ENCODE peak calls at places on chromosome 16, in ten cellular contexts. P is GM10248; Z is adrenal gland; C is left ventricle myocardium inferior; W is stomach; K is CD8-positive, alpha-beta T cell; D is H9; Q is mucosa of descending colon; B is heart right ventricle; T is psoas muscle. F is an unnamed sample.

GRCh38 chr16:12678983-12679382 is 124.7 kb downstream of the CPPED1 start:
- DNase-seq in P (no peak), Z (no peak), C (no peak), W (no peak), K (no peak), D (no peak), Q (no peak), B (no peak), T (no peak), F (no peak)

GRCh38 chr16:10103096-10103495 is 79.1 kb downstream of the GRIN2A start:
- DNase-seq in P (no peak), Z (no peak), C (no peak), W (no peak), K (no peak), D (no peak), Q (no peak), B (no peak), T (no peak), F (no peak)

GRCh38 chr16:49833055-49833454 is 22.9 kb downstream of the ZNF423 start:
- DNase-seq in P (no peak), Z (no peak), C (peak), W (no peak), K (no peak), D (no peak), Q (peak), B (peak), T (peak), F (no peak)

GRCh38 chr16:10961231-10961630 is 16.9 kb downstream of the CLEC16A start:
- DNase-seq in P (no peak), Z (peak), C (no peak), W (no peak), K (no peak), D (no peak), Q (no peak), B (no peak), T (peak), F (no peak)

GRCh38 chr16:1997591-1998359 is 8.0 kb downstream of the SYNGR3 start:
- DNase-seq in P (no peak), Z (no peak), C (no peak), W (no peak), K (no peak), D (no peak), Q (no peak), B (no peak), T (peak), F (no peak)

GRCh38 chr16:49000594-49000993 is 281.0 kb downstream of the CBLN1 start:
- DNase-seq in P (no peak), Z (no peak), C (no peak), W (no peak), K (no peak), D (peak), Q (peak), B (no peak), T (no peak), F (no peak)

GRCh38 chr16:81123092-81123852 is 27.1 kb upstream of the GCSH start:
- DNase-seq in P (no peak), Z (no peak), C (no peak), W (no peak), K (no peak), D (no peak), Q (no peak), B (no peak), T (no peak), F (no peak)

GRCh38 chr16:87255866-87256265 is 61.3 kb downstream of the C16orf95 start:
- DNase-seq in P (no peak), Z (no peak), C (no peak), W (peak), K (no peak), D (no peak), Q (no peak), B (no peak), T (no peak), F (no peak)

GRCh38 chr16:2516391-2517240 is 2.9 kb downstream of the ATP6V0C start:
- DNase-seq in P (no peak), Z (no peak), C (no peak), W (no peak), K (no peak), D (no peak), Q (no peak), B (peak), T (peak), F (no peak)

GRCh38 chr16:8109510-8110369 is 480.6 kb downstream of the TMEM114 start:
- DNase-seq in P (no peak), Z (no peak), C (no peak), W (no peak), K (no peak), D (no peak), Q (no peak), B (no peak), T (no peak), F (no peak)

GRCh38 chr16:61587526-61587925 is 448.7 kb downstream of the CDH8 start:
- DNase-seq in P (no peak), Z (no peak), C (no peak), W (no peak), K (no peak), D (no peak), Q (no peak), B (no peak), T (no peak), F (no peak)

GRCh38 chr16:81552743-81553079 is 108.1 kb downstream of the CMIP start:
- DNase-seq in P (no peak), Z (no peak), C (no peak), W (no peak), K (no peak), D (no peak), Q (no peak), B (no peak), T (no peak), F (no peak)

GRCh38 chr16:29665294-29666077 is 2.4 kb downstream of the SPN start:
- DNase-seq in P (no peak), Z (no peak), C (no peak), W (no peak), K (no peak), D (no peak), Q (no peak), B (no peak), T (no peak), F (no peak)

GRCh38 chr16:71540-72341 is 690 bp downstream of the RHBDF1 start:
- DNase-seq in P (no peak), Z (no peak), C (peak), W (peak), K (no peak), D (peak), Q (peak), B (peak), T (peak), F (no peak)

GRCh38 chr16:58843675-58844074 is 109.6 kb upstream of the GOT2 start:
- DNase-seq in P (peak), Z (no peak), C (no peak), W (no peak), K (no peak), D (no peak), Q (no peak), B (no peak), T (no peak), F (no peak)

GRCh38 chr16:22123146-22123545 is 30.8 kb downstream of the VWA3A start:
- DNase-seq in P (no peak), Z (no peak), C (no peak), W (no peak), K (no peak), D (no peak), Q (no peak), B (no peak), T (no peak), F (no peak)
- TF ChIP-seq CTCF in P (no peak), Z (no peak), C (no peak), W (no peak), K (no peak), D (peak), Q (no peak), B (no peak), T (no peak), F (peak)

GRCh38 chr16:82671743-82672142 is 45.0 kb downstream of the CDH13 start:
- DNase-seq in P (no peak), Z (no peak), C (no peak), W (no peak), K (no peak), D (no peak), Q (peak), B (no peak), T (no peak), F (no peak)
- TF ChIP-seq CTCF in P (peak), Z (no peak), C (peak), W (no peak), K (peak), D (peak), Q (peak), B (no peak), T (no peak), F (peak)

GRCh38 chr16:30946671-30947532 is 2.0 kb upstream of the ORAI3 start:
- DNase-seq in P (no peak), Z (peak), C (no peak), W (no peak), K (no peak), D (peak), Q (no peak), B (no peak), T (no peak), F (no peak)

GRCh38 chr16:30949655-30950515 is 1.0 kb downstream of the ORAI3 start:
- DNase-seq in P (peak), Z (peak), C (peak), W (peak), K (no peak), D (peak), Q (peak), B (peak), T (peak), F (peak)

GRCh38 chr16:30947533-30948086 is 1.3 kb upstream of the ORAI3 start:
- DNase-seq in P (no peak), Z (no peak), C (no peak), W (no peak), K (no peak), D (peak), Q (no peak), B (no peak), T (no peak), F (no peak)

GRCh38 chr16:30948956-30949654 is at the start of gene ORAI3:
- DNase-seq in P (peak), Z (peak), C (peak), W (peak), K (no peak), D (peak), Q (peak), B (peak), T (peak), F (peak)

DNA sequence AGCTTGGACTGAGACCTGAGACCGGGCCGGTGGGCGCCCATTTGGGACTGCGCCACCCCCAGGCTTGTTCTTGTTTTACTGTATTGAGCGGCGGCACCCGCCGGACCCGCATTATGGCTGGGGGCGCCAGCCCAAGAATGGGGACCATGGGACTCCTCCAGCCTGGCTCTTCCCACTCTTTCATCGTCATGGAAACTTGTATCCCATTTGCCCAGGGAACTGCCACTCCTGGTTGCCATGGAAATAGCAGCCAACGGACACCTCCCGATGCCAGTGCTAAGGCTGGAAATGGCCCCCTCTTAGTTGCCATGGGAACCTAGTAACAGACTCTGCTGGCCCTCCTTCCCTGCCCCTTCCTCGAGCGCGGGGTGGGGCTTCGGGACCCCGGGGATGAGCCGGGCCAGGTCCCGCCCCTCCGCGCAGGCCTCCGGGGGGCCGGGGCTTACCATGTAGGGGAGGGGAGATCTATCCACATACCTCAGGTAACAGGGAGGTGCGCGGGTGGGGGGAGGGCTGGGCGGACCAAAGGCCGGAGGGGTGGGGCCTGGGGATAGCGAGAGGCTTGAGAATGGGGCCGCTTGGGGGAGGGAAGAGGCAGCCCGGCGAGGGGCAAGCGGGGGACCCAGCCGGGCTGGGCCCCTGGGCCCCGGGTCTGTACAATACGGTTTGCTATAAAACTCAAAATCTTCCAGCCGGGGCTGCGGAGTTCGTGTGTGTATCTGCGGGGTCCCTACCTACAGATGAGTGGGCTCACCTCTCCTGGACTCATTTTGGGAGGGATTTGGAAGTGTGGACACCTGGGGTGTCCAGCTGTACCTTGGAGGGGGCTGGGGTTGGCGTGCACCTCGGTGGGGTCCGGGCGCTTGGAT is 547 bp upstream of the ORAI3 start:
- DNase-seq in P (peak), Z (peak), C (peak), W (peak), K (no peak), D (peak), Q (peak), B (peak), T (peak), F (peak)
- TF ChIP-seq CTCF in P (no peak), Z (no peak), C (no peak), W (no peak), K (no peak), D (no peak), Q (no peak), B (no peak), T (no peak), F (no peak)

GRCh38 chr16:89925596-89926079 is 2.5 kb downstream of the TUBB3 start:
- DNase-seq in P (no peak), Z (no peak), C (no peak), W (no peak), K (no peak), D (no peak), Q (no peak), B (no peak), T (no peak), F (no peak)
- TF ChIP-seq CTCF in P (no peak), Z (no peak), C (no peak), W (no peak), K (no peak), D (no peak), Q (no peak), B (no peak), T (no peak), F (no peak)

GRCh38 chr16:85441189-85441889 is 171.8 kb upstream of the GSE1 start:
- DNase-seq in P (no peak), Z (no peak), C (no peak), W (no peak), K (no peak), D (no peak), Q (no peak), B (no peak), T (no peak), F (no peak)
- TF ChIP-seq CTCF in P (peak), Z (no peak), C (no peak), W (no peak), K (no peak), D (peak), Q (no peak), B (no peak), T (no peak), F (peak)

DNA sequence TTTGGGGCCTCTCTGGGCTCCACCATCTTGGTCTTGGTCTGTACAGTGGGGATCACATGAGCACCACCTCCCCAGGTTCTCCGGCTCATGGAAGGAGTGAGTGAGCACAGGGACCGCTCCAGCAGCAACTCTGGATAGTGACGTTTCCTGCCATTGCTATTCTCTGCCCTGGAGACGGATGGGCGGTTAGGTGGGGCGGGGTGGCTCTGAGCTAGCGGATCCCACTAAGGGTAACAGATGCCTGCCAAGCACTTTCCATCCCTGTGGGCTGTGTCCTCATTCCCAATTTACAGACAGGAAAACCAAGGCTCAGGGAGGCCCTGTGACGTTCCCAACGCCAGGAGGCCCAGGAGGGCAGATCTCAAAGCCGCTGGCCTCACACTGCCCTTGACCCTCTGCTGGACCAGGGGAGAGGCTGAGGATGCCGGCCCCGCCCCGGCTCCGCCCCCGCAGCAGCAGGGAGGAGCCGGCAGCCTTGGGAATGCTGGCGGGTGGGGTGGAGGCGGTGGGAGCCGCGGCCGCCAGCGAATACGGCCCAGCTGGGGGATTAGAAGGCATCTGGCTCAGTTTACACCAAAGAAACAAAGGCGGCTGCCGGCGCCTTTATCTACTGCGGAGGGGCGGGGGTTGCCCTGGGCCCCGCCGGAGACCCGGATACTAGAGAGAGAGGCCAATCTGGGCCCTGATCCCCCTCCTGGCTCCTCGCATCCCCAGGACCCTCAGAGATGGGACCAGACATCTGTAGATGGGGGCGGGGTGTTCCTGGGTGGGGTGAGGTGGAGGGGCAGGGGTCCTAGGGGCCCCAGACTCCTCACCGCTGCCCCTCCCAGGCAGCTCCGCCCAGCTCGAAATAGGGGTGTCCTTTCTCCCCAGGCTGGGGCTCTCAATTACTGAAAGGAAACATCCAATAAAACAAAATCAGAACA is 122.3 kb upstream of the CIBAR2 start:
- DNase-seq in P (no peak), Z (peak), C (peak), W (peak), K (no peak), D (peak), Q (peak), B (peak), T (peak), F (no peak)
- TF ChIP-seq CTCF in P (no peak), Z (no peak), C (no peak), W (no peak), K (no peak), D (no peak), Q (no peak), B (no peak), T (no peak), F (no peak)

DNA sequence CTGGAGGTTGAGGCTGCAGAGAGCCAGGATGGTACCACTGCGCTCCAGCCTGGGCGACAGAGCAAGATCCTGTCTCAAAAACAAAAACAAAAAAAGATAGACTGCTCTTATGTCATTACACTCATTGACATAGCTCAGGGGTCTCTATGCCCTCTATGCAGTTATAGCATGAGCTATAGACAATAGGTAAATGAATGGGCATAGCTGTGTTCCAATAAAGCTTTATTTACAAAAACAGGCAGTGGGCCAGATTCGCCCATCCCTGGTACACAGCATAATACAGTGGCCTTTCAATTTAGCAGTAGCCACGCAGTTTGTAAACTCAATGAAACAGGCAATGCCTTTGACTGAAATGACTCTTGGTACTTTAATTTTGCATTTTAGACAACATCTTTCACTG is 51.5 kb downstream of the XYLT1 start:
- DNase-seq in P (no peak), Z (no peak), C (no peak), W (no peak), K (no peak), D (no peak), Q (no peak), B (no peak), T (no peak), F (no peak)
- TF ChIP-seq CTCF in P (no peak), Z (no peak), C (no peak), W (no peak), K (no peak), D (no peak), Q (no peak), B (no peak), T (no peak), F (no peak)

GRCh38 chr16:23608194-23608593 is 12.1 kb upstream of the NDUFAB1 start:
- DNase-seq in P (no peak), Z (no peak), C (no peak), W (no peak), K (no peak), D (no peak), Q (no peak), B (no peak), T (no peak), F (no peak)
- TF ChIP-seq CTCF in P (no peak), Z (no peak), C (no peak), W (no peak), K (no peak), D (no peak), Q (no peak), B (no peak), T (no peak), F (no peak)

GRCh38 chr16:54813778-54814177 is 116.9 kb upstream of the IRX5 start:
- DNase-seq in P (no peak), Z (no peak), C (no peak), W (no peak), K (no peak), D (no peak), Q (no peak), B (no peak), T (no peak), F (no peak)

GRCh38 chr16:54815177-54815576 is 115.5 kb upstream of the IRX5 start:
- DNase-seq in P (no peak), Z (no peak), C (peak), W (no peak), K (no peak), D (no peak), Q (no peak), B (no peak), T (no peak), F (no peak)

GRCh38 chr16:54808890-54809289 is 121.8 kb upstream of the IRX5 start:
- DNase-seq in P (no peak), Z (no peak), C (no peak), W (no peak), K (no peak), D (no peak), Q (no peak), B (no peak), T (no peak), F (no peak)

GRCh38 chr16:54816471-54816870 is 114.2 kb upstream of the IRX5 start:
- DNase-seq in P (no peak), Z (no peak), C (no peak), W (no peak), K (no peak), D (no peak), Q (no peak), B (no peak), T (no peak), F (no peak)

DNA sequence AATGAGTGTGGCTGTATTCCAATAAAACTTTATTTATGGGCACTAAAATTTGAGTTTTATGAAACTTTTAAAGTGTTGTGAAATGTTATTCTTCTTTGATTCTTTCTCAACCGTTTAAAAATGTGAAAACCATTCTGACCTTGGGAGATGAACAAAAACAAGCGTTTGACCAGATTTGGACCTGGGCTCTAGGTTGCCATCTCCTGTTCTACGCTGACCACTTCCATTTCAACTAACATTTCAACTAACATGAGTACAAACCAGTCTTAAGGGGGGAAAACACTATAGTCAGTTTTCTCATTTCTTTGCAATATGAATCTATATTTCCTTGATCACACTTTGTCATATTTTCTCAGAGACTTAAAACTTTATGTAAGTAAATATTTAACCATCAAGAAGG is 118.4 kb upstream of the IRX5 start:
- DNase-seq in P (no peak), Z (no peak), C (no peak), W (no peak), K (no peak), D (no peak), Q (no peak), B (no peak), T (no peak), F (no peak)
- TF ChIP-seq CTCF in P (no peak), Z (no peak), C (peak), W (no peak), K (no peak), D (peak), Q (no peak), B (no peak), T (no peak), F (no peak)

GRCh38 chr16:85566502-85567100 is 46.5 kb upstream of the GSE1 start:
- DNase-seq in P (no peak), Z (no peak), C (no peak), W (no peak), K (no peak), D (peak), Q (no peak), B (no peak), T (no peak), F (no peak)
- TF ChIP-seq CTCF in P (no peak), Z (no peak), C (no peak), W (no peak), K (no peak), D (peak), Q (no peak), B (no peak), T (no peak), F (peak)

F was measured in GM06990.